ENCODE peak calls at places on chromosomes 12 and 14, in ten cellular contexts. P is ovary, G is fibroblast of the aortic adventitia, L is frontal cortex, O is SHP77, W is tibial artery, I is SW 1271, F is COR-L47, N is Karpas-422, C is tibial nerve. V is an unnamed sample.

GRCh38 chr12:59151243-59151642 is 230.9 kb upstream of the LRIG3 start:
- DNase-seq in P (no peak), G (peak), L (no peak), O (no peak), W (no peak), I (no peak), F (no peak), N (no peak), C (no peak), V (no peak)

GRCh38 chr12:20490213-20490612 is 121.9 kb downstream of the PDE3A start:
- DNase-seq in P (no peak), G (peak), L (no peak), O (no peak), W (no peak), I (no peak), F (no peak), N (no peak), C (no peak), V (no peak)

GRCh38 chr14:35553808-35554207 is 19.8 kb downstream of the INSM2 start:
- DNase-seq in P (no peak), G (peak), L (no peak), O (no peak), W (no peak), I (no peak), F (no peak), N (no peak), C (no peak), V (no peak)

GRCh38 chr14:45144658-45145057 is 8.9 kb downstream of the FANCM start:
- DNase-seq in P (no peak), G (no peak), L (no peak), O (no peak), W (no peak), I (no peak), F (no peak), N (no peak), C (no peak), V (no peak)

GRCh38 chr12:116924558-116925453 is 14.1 kb downstream of the FBXW8 start:
- DNase-seq in P (no peak), G (peak), L (no peak), O (no peak), W (no peak), I (peak), F (no peak), N (no peak), C (no peak), V (no peak)

GRCh38 chr14:21093769-21094681 is 4.4 kb downstream of the ZNF219 start:
- DNase-seq in P (no peak), G (no peak), L (peak), O (peak), W (no peak), I (no peak), F (no peak), N (no peak), C (no peak), V (no peak)

GRCh38 chr14:103499709-103500108 is 22.9 kb downstream of the CKB start:
- DNase-seq in P (peak), G (no peak), L (no peak), O (no peak), W (no peak), I (no peak), F (no peak), N (peak), C (no peak), V (no peak)

GRCh38 chr12:53300187-53300586 is 692 bp downstream of the MYG1 start:
- DNase-seq in P (no peak), G (peak), L (no peak), O (no peak), W (no peak), I (no peak), F (no peak), N (peak), C (no peak), V (no peak)

GRCh38 chr14:42001436-42001835 is 394.8 kb downstream of the LRFN5 start:
- DNase-seq in P (no peak), G (peak), L (no peak), O (no peak), W (no peak), I (no peak), F (no peak), N (no peak), C (no peak), V (no peak)

GRCh38 chr12:52600941-52601481 is at the start of gene KRT72:
- DNase-seq in P (no peak), G (no peak), L (no peak), O (no peak), W (no peak), I (no peak), F (no peak), N (no peak), C (no peak), V (no peak)

GRCh38 chr12:56753566-56753965 is 1.4 kb upstream of the PRIM1 start:
- DNase-seq in P (no peak), G (no peak), L (no peak), O (no peak), W (no peak), I (no peak), F (no peak), N (no peak), C (no peak), V (no peak)

GRCh38 chr14:100844846-100845245 is 18.9 kb downstream of the MEG3 start:
- DNase-seq in P (no peak), G (no peak), L (no peak), O (no peak), W (no peak), I (no peak), F (no peak), N (no peak), C (no peak), V (no peak)

GRCh38 chr14:102891556-102891955 is 30.9 kb upstream of the AMN start:
- DNase-seq in P (no peak), G (peak), L (no peak), O (no peak), W (no peak), I (no peak), F (no peak), N (no peak), C (no peak), V (no peak)

GRCh38 chr14:40386433-40386832 is 954.2 kb upstream of the FBXO33 start:
- DNase-seq in P (no peak), G (no peak), L (no peak), O (no peak), W (no peak), I (no peak), F (no peak), N (no peak), C (no peak), V (no peak)

GRCh38 chr12:108510836-108511235 is 4.2 kb upstream of the FICD start:
- DNase-seq in P (no peak), G (no peak), L (no peak), O (no peak), W (no peak), I (no peak), F (no peak), N (no peak), C (no peak), V (no peak)

GRCh38 chr12:32312049-32312670 is 87.2 kb upstream of the FGD4 start:
- DNase-seq in P (no peak), G (peak), L (peak), O (peak), W (no peak), I (peak), F (peak), N (peak), C (no peak), V (no peak)

GRCh38 chr12:16581416-16581815 is 24.5 kb downstream of the LMO3 start:
- DNase-seq in P (no peak), G (no peak), L (no peak), O (no peak), W (no peak), I (no peak), F (no peak), N (no peak), C (no peak), V (no peak)